ENCODE peak calls at places on chromosome 4, in nine cellular contexts. Y is AG10803; V is astrocyte of the spinal cord; T is ascending aorta; G is CD8-positive, alpha-beta T cell; K is BJ; E is NB4; W is coronary artery; Z is tibial nerve. F is an unnamed sample.

GRCh38 chr4:104524591-104524990 is 29.9 kb upstream of the CXXC4 start:
- DNase-seq in Y (no peak), V (peak; percentile 65), T (no peak), G (no peak), K (no peak), E (no peak), W (no peak), Z (no peak), F (no peak)

GRCh38 chr4:163331629-163332360 is 601 bp downstream of the NPY1R start:
- DNase-seq in Y (peak; percentile 9), V (peak; percentile 32), T (no peak), G (no peak), K (no peak), E (no peak), W (no peak), Z (no peak), F (peak; percentile 10)

GRCh38 chr4:139568206-139568969 is 12.4 kb upstream of the SETD7 start:
- DNase-seq in Y (no peak), V (no peak), T (no peak), G (no peak), K (no peak), E (no peak), W (no peak), Z (no peak), F (no peak)

GRCh38 chr4:152099061-152099425 is 338.2 kb upstream of the GATB start:
- DNase-seq in Y (no peak), V (no peak), T (no peak), G (no peak), K (no peak), E (no peak), W (no peak), Z (no peak), F (no peak)

GRCh38 chr4:110268352-110268751 is 69.9 kb upstream of the ELOVL6 start:
- DNase-seq in Y (no peak), V (no peak), T (no peak), G (no peak), K (no peak), E (no peak), W (no peak), Z (no peak), F (no peak)

GRCh38 chr4:155008389-155008788 is 200.0 kb upstream of the NPY2R start:
- DNase-seq in Y (no peak), V (no peak), T (no peak), G (no peak), K (no peak), E (no peak), W (no peak), Z (no peak), F (no peak)

GRCh38 chr4:94577136-94577535 is 125.4 kb downstream of the PDLIM5 start:
- DNase-seq in Y (peak; percentile 74), V (peak; percentile 90), T (no peak), G (no peak), K (peak; percentile 26), E (no peak), W (no peak), Z (no peak), F (peak; percentile 54)

GRCh38 chr4:108272566-108272965 is 103.8 kb upstream of the LEF1 start:
- DNase-seq in Y (peak; percentile 3), V (peak; percentile 69), T (no peak), G (no peak), K (no peak), E (no peak), W (no peak), Z (no peak), F (peak; percentile 7)

DNA sequence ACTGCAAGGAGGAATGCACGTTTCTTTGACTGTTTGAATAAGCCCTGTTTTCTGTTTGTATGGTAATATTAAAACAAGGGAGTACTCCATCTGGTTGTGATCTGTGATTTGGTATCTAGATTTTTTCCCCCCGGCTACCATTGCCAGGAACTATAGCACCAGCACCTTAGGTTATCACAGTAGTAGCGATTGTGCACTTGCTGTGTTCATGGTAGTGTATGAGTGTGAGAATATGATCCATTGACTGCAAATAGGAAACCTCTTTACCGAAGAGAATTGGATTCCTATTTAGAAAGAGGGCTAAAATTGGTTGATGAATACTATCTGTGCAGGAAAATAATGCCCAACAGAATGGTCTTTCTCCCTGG is 69.9 kb downstream of the LARP7 start:
- DNase-seq in Y (no peak), V (no peak), T (no peak), G (no peak), K (no peak), E (no peak), W (no peak), Z (no peak), F (no peak)
- H3K4me3 ChIP-seq in Y (no peak overlapping the region), V (no peak overlapping the region), T (peak overlapping the region; percentile 73), G (peak overlapping the region; percentile 46), K (no peak overlapping the region), E (no peak overlapping the region), W (peak overlapping the region; percentile 70), Z (peak overlapping the region; percentile 52), F (no peak overlapping the region)

GRCh38 chr4:15043922-15044321 is 41.6 kb downstream of the CPEB2 start:
- DNase-seq in Y (no peak), V (no peak), T (no peak), G (no peak), K (no peak), E (no peak), W (no peak), Z (no peak), F (no peak)

GRCh38 chr4:15040916-15041463 is 38.7 kb downstream of the CPEB2 start:
- DNase-seq in Y (peak; percentile 39), V (no peak), T (no peak), G (no peak), K (no peak), E (no peak), W (no peak), Z (no peak), F (no peak)

GRCh38 chr4:15042529-15043167 is 40.4 kb downstream of the CPEB2 start:
- DNase-seq in Y (no peak), V (no peak), T (no peak), G (no peak), K (no peak), E (no peak), W (no peak), Z (no peak), F (no peak)

GRCh38 chr4:15037923-15038541 is 35.8 kb downstream of the CPEB2 start:
- DNase-seq in Y (peak; percentile 48), V (no peak), T (no peak), G (no peak), K (no peak), E (no peak), W (no peak), Z (no peak), F (no peak)

DNA sequence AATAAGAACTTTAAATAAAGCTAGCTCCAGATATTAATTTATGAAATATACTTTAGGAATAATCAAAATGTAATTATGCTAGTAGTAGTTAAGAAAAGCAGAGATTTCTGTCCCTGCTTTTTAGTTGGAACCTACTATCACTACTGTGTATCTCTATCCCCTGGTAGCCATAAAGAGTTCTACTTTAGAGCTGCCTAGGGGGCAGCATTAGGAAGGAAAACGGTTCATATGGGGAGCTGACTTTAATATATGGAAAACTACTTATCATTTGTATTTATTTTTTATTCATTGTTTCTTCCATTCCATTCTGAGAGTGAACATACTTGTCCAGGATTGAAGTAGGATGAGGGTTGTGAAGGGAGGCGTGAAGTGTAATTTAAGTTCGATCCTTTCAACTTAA is 40.9 kb downstream of the CPEB2 start:
- DNase-seq in Y (no peak), V (no peak), T (no peak), G (no peak), K (no peak), E (peak; percentile 14), W (no peak), Z (no peak), F (no peak)
- TF ChIP-seq CTCF in Y (no peak), V (peak; percentile 22), T (peak; percentile 16), G (no peak), K (no peak), E (peak; percentile 7), W (no peak), Z (no peak), F (no peak)

GRCh38 chr4:176261481-176261880 is 7.5 kb downstream of the ASB5 start:
- DNase-seq in Y (peak; percentile 62), V (no peak), T (no peak), G (no peak), K (no peak), E (no peak), W (no peak), Z (no peak), F (peak; percentile 67)

GRCh38 chr4:176261018-176261417 is 8.0 kb downstream of the ASB5 start:
- DNase-seq in Y (no peak), V (no peak), T (no peak), G (no peak), K (no peak), E (no peak), W (no peak), Z (no peak), F (no peak)

GRCh38 chr4:176256921-176257320 is 12.1 kb downstream of the ASB5 start:
- DNase-seq in Y (no peak), V (peak; percentile 39), T (no peak), G (no peak), K (no peak), E (no peak), W (no peak), Z (no peak), F (peak; percentile 35)

GRCh38 chr4:176258135-176258534 is 10.9 kb downstream of the ASB5 start:
- DNase-seq in Y (no peak), V (no peak), T (no peak), G (no peak), K (no peak), E (no peak), W (no peak), Z (no peak), F (no peak)

DNA sequence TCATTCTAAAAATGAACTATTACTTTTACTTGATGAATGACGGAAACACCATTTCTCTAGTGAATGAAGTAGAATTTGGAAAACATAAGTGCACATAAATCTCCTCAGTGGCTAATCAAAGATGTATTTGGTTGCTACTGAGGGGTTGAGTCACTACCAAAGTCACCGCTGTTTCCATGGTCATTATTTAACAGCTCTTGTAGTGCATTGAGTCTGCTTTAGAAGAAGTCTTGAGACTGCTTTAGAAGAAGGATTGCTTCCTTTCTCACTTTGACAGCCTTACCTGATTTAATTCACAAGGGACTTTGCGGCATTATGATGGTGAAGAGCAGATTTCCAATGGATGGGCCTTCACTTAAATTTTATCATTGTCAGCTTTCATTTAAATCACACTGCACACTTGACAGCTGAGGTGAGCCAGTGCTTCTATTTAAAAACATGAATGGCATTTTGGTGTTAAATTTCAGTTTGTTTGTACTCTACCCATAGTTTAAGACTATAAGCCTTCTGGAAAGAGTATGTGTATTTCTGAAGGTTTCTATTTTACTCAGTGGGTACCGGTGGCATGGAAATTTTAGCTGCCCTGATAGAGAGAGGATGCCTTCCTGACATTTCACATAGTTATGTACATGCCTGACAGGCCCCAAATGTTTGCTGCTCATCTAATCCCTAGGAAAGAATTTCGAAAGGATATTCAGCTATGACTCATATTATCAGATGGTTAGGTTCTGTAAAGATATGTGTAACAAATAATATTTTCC is 9.5 kb downstream of the ASB5 start:
- DNase-seq in Y (peak; percentile 80), V (peak; percentile 49), T (no peak), G (no peak), K (no peak), E (no peak), W (no peak), Z (no peak), F (peak; percentile 79)
- H3K4me3 ChIP-seq in Y (no peak overlapping the region), V (no peak overlapping the region), T (no peak overlapping the region), G (no peak overlapping the region), K (no peak overlapping the region), E (no peak overlapping the region), W (no peak overlapping the region), Z (no peak overlapping the region), F (no peak overlapping the region)

DNA sequence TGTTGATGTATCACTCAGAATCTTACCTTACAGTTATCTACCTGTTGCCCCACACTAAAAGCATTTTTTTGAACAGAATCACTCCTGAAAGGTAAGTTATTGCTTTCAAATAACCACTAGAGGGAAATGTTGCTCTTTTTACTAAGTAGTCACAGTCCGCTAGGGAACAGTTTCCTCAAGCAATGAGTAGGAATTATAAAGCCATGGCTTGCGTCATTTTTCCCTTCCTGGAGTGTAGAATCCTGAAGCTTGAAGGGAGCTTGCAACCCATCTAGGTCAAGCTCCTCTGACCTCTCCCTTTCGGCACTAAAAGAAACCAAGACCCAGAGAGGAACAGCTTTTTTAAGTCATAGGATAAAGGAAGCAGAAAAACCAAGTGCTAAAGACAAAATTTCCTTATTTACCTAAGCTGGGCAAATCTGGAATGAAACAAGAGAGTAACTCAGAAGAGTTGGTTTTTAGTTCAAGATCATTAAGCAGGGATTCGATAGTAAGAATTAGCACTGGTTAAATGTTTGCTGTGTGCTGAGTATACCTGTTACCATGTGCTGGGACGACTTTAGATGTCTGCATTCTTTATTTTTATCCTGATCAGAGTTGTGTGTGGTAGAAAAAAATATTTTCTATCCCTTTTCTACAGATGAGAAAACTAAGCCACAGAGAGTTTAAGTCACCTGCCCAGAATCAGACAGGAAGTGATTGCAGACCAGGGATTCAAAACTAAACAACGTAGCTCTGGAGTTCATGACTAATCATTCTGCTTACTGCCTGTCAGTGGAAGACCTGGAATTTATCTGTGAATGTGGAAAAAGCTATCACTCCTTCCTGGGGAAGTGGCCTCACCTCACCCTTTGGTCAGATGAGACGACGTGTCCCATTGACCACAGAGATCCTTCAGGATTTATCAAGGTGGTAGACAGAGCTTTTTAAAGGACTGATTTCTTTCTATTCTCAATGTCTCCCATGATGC is 631.5 kb downstream of the RAB28 start:
- DNase-seq in Y (peak; percentile 69), V (peak; percentile 67), T (no peak), G (no peak), K (peak; percentile 14), E (peak; percentile 56), W (no peak), Z (no peak), F (peak; percentile 1)
- TF ChIP-seq CTCF in Y (peak; percentile 66), V (peak; percentile 54), T (peak; percentile 69), G (no peak), K (peak; percentile 45), E (no peak), W (peak; percentile 28), Z (peak; percentile 37), F (peak; percentile 47)

F was measured in foreskin fibroblast.